ENCODE peak calls at places on chromosomes 16 and 17, in five cellular contexts. S, B, G, V and I are unnamed samples.

GRCh38 chr16:73145166-73145565 is 97.2 kb upstream of the ZFHX3 start:
- DNase-seq in V (no peak), S (no peak), B (no peak), G (no peak), I (no peak)

GRCh38 chr17:21512307-21513011 is 136.3 kb downstream of the KCNJ12 start:
- DNase-seq in V (no peak), S (no peak), B (no peak), G (no peak), I (no peak)

GRCh38 chr16:89115216-89115949 is 21.7 kb downstream of the ACSF3 start:
- DNase-seq in G (no peak), B (peak), V (peak), S (peak), I (peak)

GRCh38 chr17:67434061-67434525 is 57.0 kb downstream of the PITPNC1 start:
- DNase-seq in G (no peak), V (no peak), B (peak), S (no peak), I (peak)

GRCh38 chr17:59165933-59166342 is 10.4 kb downstream of the PRR11 start:
- DNase-seq in S (peak), G (peak), V (no peak), B (peak), I (peak)

GRCh38 chr17:62321451-62321850 is 58.9 kb upstream of the EFCAB3 start:
- DNase-seq in G (no peak), S (no peak), B (no peak), V (no peak), I (peak)

GRCh38 chr17:57534863-57535651 is 210.0 kb downstream of the CCDC182 start:
- DNase-seq in B (no peak), V (peak), S (no peak), G (peak), I (no peak)

GRCh38 chr16:20673882-20674683 is 23.4 kb downstream of the ACSM1 start:
- DNase-seq in B (no peak), G (no peak), V (no peak), S (peak), I (no peak)

GRCh38 chr16:31876955-31877828 is 3.6 kb downstream of the ZNF267 start:
- DNase-seq in B (peak), S (no peak), G (no peak), V (no peak), I (peak)

GRCh38 chr16:87094246-87094865 is 222.8 kb downstream of the C16orf95 start:
- DNase-seq in G (no peak), V (no peak), S (no peak), B (no peak), I (no peak)

GRCh38 chr17:40854175-40854814 is 12.7 kb downstream of the KRT12 start:
- DNase-seq in G (no peak), S (no peak), B (no peak), V (no peak), I (peak)

GRCh38 chr16:69150146-69150865 is 17.9 kb downstream of the UTP4 start:
- DNase-seq in S (peak), B (peak), V (peak), G (peak), I (peak)

GRCh38 chr17:40530988-40531971 is 29.9 kb upstream of the TNS4 start:
- DNase-seq in B (peak), G (no peak), V (no peak), S (no peak), I (no peak)

GRCh38 chr17:59357929-59358328 is 26.5 kb downstream of the YPEL2 start:
- DNase-seq in S (no peak), B (no peak), V (no peak), G (no peak), I (peak)

GRCh38 chr16:56478228-56479049 is 27.1 kb downstream of the OGFOD1 start:
- DNase-seq in V (no peak), B (no peak), S (no peak), G (no peak), I (no peak)

GRCh38 chr17:1420163-1420562 is 20.1 kb upstream of the YWHAE start:
- DNase-seq in V (no peak), S (no peak), G (peak), B (no peak), I (no peak)